ENCODE peak calls at places on chromosomes 2 and 18, in seven cellular contexts. K is glomerular endothelial cell; Z is KBM-7; U is activated T-helper 2 cell treated with anti-CD3 and anti-CD28 coated beads, Interferon-gamma antibody, Interleukin-2, Interleukin-4, amounts not matched to agents 10 μg/mL and 5 μg/mL and 100 μg/mL, durations not matched to agents 14 hours and 24 hours and 36 hours; J is type B pancreatic cell; N is stimulated activated CD8-positive, alpha-beta memory T cell treated with anti-CD3 and anti-CD28 coated beads, Interleukin-12 subunit alpha, Interleukin-12 subunit beta, amount 100 ng/mL, for 4 hours; L is cardiac fibroblast. O is an unnamed sample.
A peak's percentile ranks its signal among the peaks of the same experiment; 100 is the strongest.

GRCh38 chr2:231687133-231687852 is 21.0 kb upstream of the PTMA start:
- DNase-seq in K (no peak), Z (peak; percentile 93), U (peak; percentile 31), J (peak; percentile 81), N (peak; percentile 45), L (peak; percentile 60), O (no peak)

GRCh38 chr2:67583185-67583584 is 186.1 kb downstream of the ETAA1 start:
- DNase-seq in K (no peak), Z (no peak), U (no peak), J (no peak), N (no peak), L (no peak), O (no peak)

GRCh38 chr2:85750509-85751299 is 3.1 kb upstream of the ATOH8 start:
- DNase-seq in K (no peak), Z (peak; percentile 84), U (peak; percentile 35), J (no peak), N (peak; percentile 24), L (peak; percentile 74), O (no peak)

GRCh38 chr2:230847883-230848388 is 16.8 kb upstream of the ITM2C start:
- DNase-seq in K (peak; percentile 20), Z (peak; percentile 94), U (peak; percentile 76), J (peak; percentile 91), N (peak; percentile 80), L (peak; percentile 87), O (peak; percentile 95)

GRCh38 chr2:159904565-159905281 is 106.7 kb upstream of the CD302 start:
- DNase-seq in K (no peak), Z (peak; percentile 85), U (peak; percentile 71), J (peak; percentile 70), N (peak; percentile 73), L (peak; percentile 15), O (no peak)

GRCh38 chr2:53535234-53535867 is 232.3 kb upstream of the CHAC2 start:
- DNase-seq in K (no peak), Z (no peak), U (no peak), J (no peak), N (no peak), L (no peak), O (no peak)

GRCh38 chr2:200455958-200456421 is 53.9 kb downstream of the KCTD18 start:
- DNase-seq in K (peak; percentile 10), Z (no peak), U (no peak), J (no peak), N (no peak), L (peak; percentile 82), O (no peak)

GRCh38 chr2:64622443-64623231 is 31.1 kb downstream of the SERTAD2 start:
- DNase-seq in K (no peak), Z (no peak), U (no peak), J (no peak), N (no peak), L (peak; percentile 29), O (no peak)

GRCh38 chr2:38619458-38620164 is 16.9 kb upstream of the HNRNPLL start:
- DNase-seq in K (no peak), Z (peak; percentile 72), U (no peak), J (no peak), N (no peak), L (no peak), O (no peak)

GRCh38 chr2:79993144-79993543 is 311.4 kb downstream of the LRRTM1 start:
- DNase-seq in K (no peak), Z (peak; percentile 81), U (no peak), J (no peak), N (no peak), L (peak; percentile 12), O (no peak)

GRCh38 chr18:23131693-23132319 is 3.5 kb upstream of the CABLES1 start:
- DNase-seq in K (peak; percentile 74), Z (peak; percentile 76), U (peak; percentile 41), J (no peak), N (no peak), L (peak; percentile 91), O (no peak)

GRCh38 chr2:191679818-191680600 is 2.1 kb downstream of the NABP1 start:
- DNase-seq in K (peak; percentile 72), Z (peak; percentile 64), U (no peak), J (no peak), N (no peak), L (peak; percentile 60), O (no peak)

GRCh38 chr2:8636691-8637636 is 44.9 kb upstream of the ID2 start:
- DNase-seq in K (no peak), Z (no peak), U (no peak), J (no peak), N (no peak), L (peak; percentile 73), O (no peak)

GRCh38 chr2:197198890-197199289 is 111.7 kb downstream of the ANKRD44 start:
- DNase-seq in K (no peak), Z (peak; percentile 97), U (peak; percentile 89), J (no peak), N (peak; percentile 70), L (peak; percentile 70), O (no peak)

GRCh38 chr2:191892391-191892790 is 45.5 kb upstream of the CAVIN2 start:
- DNase-seq in K (no peak), Z (no peak), U (no peak), J (no peak), N (no peak), L (peak; percentile 85), O (no peak)

GRCh38 chr18:45169610-45170009 is 445.7 kb upstream of the SLC14A2 start:
- DNase-seq in K (no peak), Z (no peak), U (no peak), J (no peak), N (no peak), L (peak; percentile 94), O (no peak)

GRCh38 chr2:168178925-168179324 is 68.5 kb downstream of the STK39 start:
- DNase-seq in K (no peak), Z (no peak), U (no peak), J (no peak), N (no peak), L (no peak), O (no peak)

GRCh38 chr2:3779650-3780049 is 76.3 kb downstream of the DCDC2C start:
- DNase-seq in K (no peak), Z (peak; percentile 35), U (no peak), J (no peak), N (no peak), L (no peak), O (peak; percentile 62)

O was measured in osteocyte.